ENCODE peak calls at places on chromosomes 2 and 18, in four cellular contexts. X, Y, F and J are unnamed samples.

GRCh38 chr2:40243581-40243980 is 208.3 kb downstream of the SLC8A1 start:
- DNase-seq in X (no peak), Y (no peak), F (no peak), J (no peak)

GRCh38 chr18:49400398-49401072 is 59.9 kb downstream of the DYM start:
- DNase-seq in X (no peak), Y (no peak), F (peak), J (no peak)

GRCh38 chr18:56727399-56727798 is 76.2 kb downstream of the WDR7 start:
- DNase-seq in X (no peak), Y (no peak), F (no peak), J (no peak)

GRCh38 chr18:23972416-23972815 is 42.1 kb upstream of the TTC39C start:
- DNase-seq in X (peak), Y (no peak), F (no peak), J (no peak)

GRCh38 chr18:8816805-8817204 is 111.4 kb downstream of the MTCL1 start:
- DNase-seq in X (no peak), Y (no peak), F (no peak), J (no peak)

GRCh38 chr2:28684142-28684858 is 67.3 kb upstream of the PPP1CB start:
- DNase-seq in X (no peak), Y (peak), F (peak), J (no peak)

GRCh38 chr18:66727991-66728390 is 124.1 kb upstream of the CDH19 start:
- DNase-seq in X (no peak), Y (no peak), F (no peak), J (no peak)

GRCh38 chr2:190984595-190984994 is 29.4 kb downstream of the STAT1 start:
- DNase-seq in X (no peak), Y (no peak), F (no peak), J (no peak)

GRCh38 chr2:233471291-233472035 is 95.1 kb downstream of the USP40 start:
- DNase-seq in X (no peak), Y (no peak), F (no peak), J (no peak)

GRCh38 chr2:230209422-230210051 is 10.2 kb downstream of the SP110 start:
- DNase-seq in X (no peak), Y (no peak), F (no peak), J (no peak)

GRCh38 chr2:180314086-180314485 is 307.0 kb upstream of the CWC22 start:
- DNase-seq in X (no peak), Y (no peak), F (no peak), J (no peak)

GRCh38 chr2:226002438-226002837 is 602.9 kb downstream of the NYAP2 start:
- DNase-seq in X (no peak), Y (no peak), F (peak), J (no peak)

GRCh38 chr18:46374850-46375249 is 270.7 kb downstream of the HAUS1 start:
- DNase-seq in X (no peak), Y (peak), F (no peak), J (peak)

GRCh38 chr18:75475228-75475627 is 47.7 kb upstream of the SMIM21 start:
- DNase-seq in X (no peak), Y (no peak), F (no peak), J (no peak)

GRCh38 chr2:25251461-25252273 is 83.3 kb upstream of the POMC start:
- DNase-seq in X (no peak), Y (peak), F (peak), J (peak)

GRCh38 chr18:415627-416612 is 84.6 kb downstream of the COLEC12 start:
- DNase-seq in X (no peak), Y (no peak), F (no peak), J (no peak)

GRCh38 chr2:154133823-154134222 is 262.1 kb downstream of the GALNT13 start:
- DNase-seq in X (no peak), Y (no peak), F (no peak), J (no peak)

GRCh38 chr2:126796931-126797621 is 101.6 kb upstream of the TEX51 start:
- DNase-seq in X (no peak), Y (no peak), F (no peak), J (no peak)

GRCh38 chr2:72821118-72821517 is 4.7 kb downstream of the EXOC6B start:
- DNase-seq in X (no peak), Y (no peak), F (no peak), J (no peak)

GRCh38 chr2:165013944-165014619 is 58.8 kb upstream of the SLC38A11 start:
- DNase-seq in X (no peak), Y (no peak), F (no peak), J (no peak)
- TF ChIP-seq NR2C2 in X (no peak), Y (no peak), F (no peak), J (no peak)

DNA sequence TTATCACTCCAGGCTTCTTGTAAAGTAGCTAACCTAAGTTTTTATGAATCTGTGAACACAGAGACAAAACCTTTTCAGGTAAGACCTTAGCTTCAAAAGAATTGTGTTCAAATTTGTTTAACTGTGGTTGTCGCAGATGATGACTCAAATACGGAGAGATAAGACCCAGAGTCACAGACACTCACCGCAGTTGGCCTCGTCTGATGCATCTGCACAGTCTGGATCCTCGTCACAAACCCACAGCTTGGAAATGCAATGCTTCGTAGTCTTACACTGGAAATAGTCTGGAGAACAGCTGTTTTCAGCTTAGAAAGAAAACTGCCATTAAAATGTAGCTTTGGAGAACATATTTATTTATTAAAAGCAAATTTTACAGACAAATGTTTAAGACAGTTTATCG is 1662.1 kb upstream of the NXPH2 start:
- DNase-seq in X (no peak), Y (no peak), F (no peak), J (no peak)
- TF ChIP-seq CREM in X (no peak), Y (no peak), F (no peak), J (no peak)

GRCh38 chr2:120393456-120393855 is 47.5 kb downstream of the INHBB start:
- DNase-seq in X (no peak), Y (no peak), F (no peak), J (no peak)
- TF ChIP-seq NR2C2 in X (no peak), Y (no peak), F (no peak), J (no peak)

GRCh38 chr2:15594291-15595256 is 2.9 kb downstream of the DDX1 start:
- DNase-seq in X (no peak), Y (no peak), F (no peak), J (no peak)

GRCh38 chr2:15588329-15588919 is 3.2 kb upstream of the DDX1 start:
- DNase-seq in X (no peak), Y (peak), F (peak), J (peak)

GRCh38 chr2:15593327-15593705 is 1.6 kb downstream of the DDX1 start:
- DNase-seq in X (no peak), Y (no peak), F (no peak), J (no peak)

GRCh38 chr2:15591373-15591691 is 336 bp upstream of the DDX1 start:
- DNase-seq in X (no peak), Y (no peak), F (no peak), J (no peak)

GRCh38 chr2:15591692-15592463 is at the start of gene DDX1:
- DNase-seq in X (peak), Y (peak), F (peak), J (peak)
- TF ChIP-seq CREM in X (peak), Y (peak), F (peak), J (peak)

DNA sequence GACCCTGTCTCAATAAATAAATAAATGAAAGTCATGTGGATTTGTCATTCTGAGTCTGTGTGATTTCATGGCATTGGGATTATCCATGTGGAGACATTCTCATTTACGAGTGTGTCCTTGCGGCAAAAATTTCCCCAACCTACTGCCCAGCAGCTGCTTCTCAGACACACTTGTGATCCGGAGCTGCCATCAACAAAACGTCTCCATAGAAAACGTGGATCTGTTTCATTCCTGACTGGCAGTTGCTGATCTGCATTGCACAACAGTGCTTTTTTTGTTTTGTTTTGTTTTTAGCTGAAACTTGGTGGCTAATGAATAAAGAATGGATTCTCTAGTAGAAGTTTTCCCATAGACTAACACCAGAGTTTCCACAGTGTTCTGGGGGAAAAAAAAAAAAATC is 74.7 kb downstream of the TGIF1 start:
- DNase-seq in X (no peak), Y (no peak), F (no peak), J (no peak)
- TF ChIP-seq NR2C2 in X (no peak), Y (no peak), F (no peak), J (no peak)

GRCh38 chr2:196651387-196652094 is 12.0 kb downstream of the CCDC150 start:
- DNase-seq in X (no peak), Y (no peak), F (no peak), J (no peak)

GRCh38 chr2:196652869-196653268 is 13.4 kb downstream of the CCDC150 start:
- DNase-seq in X (no peak), Y (no peak), F (no peak), J (no peak)

GRCh38 chr2:196649202-196649601 is 9.7 kb downstream of the CCDC150 start:
- DNase-seq in X (no peak), Y (no peak), F (no peak), J (no peak)

GRCh38 chr2:196657332-196657731 is 17.8 kb downstream of the CCDC150 start:
- DNase-seq in X (no peak), Y (no peak), F (no peak), J (no peak)

DNA sequence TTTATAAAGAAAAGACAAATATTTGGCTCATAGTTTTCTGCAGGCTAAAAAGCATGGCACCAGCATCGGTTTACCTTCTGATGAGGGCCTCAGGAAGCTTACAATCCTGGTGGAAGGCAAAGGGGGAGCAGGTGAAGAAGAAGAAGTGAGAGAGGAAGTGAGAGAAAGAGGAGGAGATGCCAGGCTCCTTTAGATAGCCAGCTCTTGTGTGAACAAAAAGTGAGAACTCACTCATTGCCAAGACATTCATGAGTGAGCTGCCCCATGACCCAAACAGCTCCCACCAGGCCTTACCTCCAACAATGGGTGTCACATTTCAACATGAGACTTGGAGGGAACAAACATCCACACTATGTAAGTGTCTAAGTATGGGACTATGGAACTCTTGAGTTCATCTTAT is 14.3 kb downstream of the CCDC150 start:
- DNase-seq in X (no peak), Y (no peak), F (no peak), J (no peak)
- TF ChIP-seq CREM in X (no peak), Y (no peak), F (no peak), J (no peak)

GRCh38 chr2:156459720-156460119 is 23.5 kb downstream of the GPD2 start:
- DNase-seq in X (no peak), Y (no peak), F (no peak), J (no peak)

GRCh38 chr2:156455366-156455975 is 19.3 kb downstream of the GPD2 start:
- DNase-seq in X (no peak), Y (no peak), F (no peak), J (no peak)

GRCh38 chr2:156458229-156458584 is 22.0 kb downstream of the GPD2 start:
- DNase-seq in X (no peak), Y (no peak), F (no peak), J (no peak)

GRCh38 chr2:156456616-156457015 is 20.4 kb downstream of the GPD2 start:
- DNase-seq in X (peak), Y (no peak), F (no peak), J (no peak)

GRCh38 chr2:156457523-156458228 is 21.5 kb downstream of the GPD2 start:
- DNase-seq in X (no peak), Y (no peak), F (no peak), J (no peak)
- TF ChIP-seq NR2C2 in X (no peak), Y (no peak), F (no peak), J (no peak)